ENCODE peak calls at places on chromosomes 3 and 15, in ten cellular contexts. W is neural progenitor cell; X is adrenal gland; A is uterus; C is breast epithelium; U is CD8-positive, alpha-beta memory T cell; H is heart left ventricle; S is PC-3; P is heart right ventricle; M is pancreas. B is an unnamed sample.

GRCh38 chr3:112327371-112327951 is 5.5 kb upstream of the CD200 start:
- DNase-seq in H (no peak), M (no peak), W (peak; percentile 37), A (peak; percentile 51), S (peak; percentile 69), P (no peak), U (no peak), X (no peak), C (no peak), B (peak; percentile 59)

GRCh38 chr3:56985460-56986327 is 74.8 kb upstream of the SPATA12 start:
- DNase-seq in C (no peak), X (no peak), M (no peak), S (no peak), U (no peak), A (no peak), P (no peak), W (no peak), H (no peak), B (no peak)

GRCh38 chr3:135895734-135896121 is 69.8 kb upstream of the PPP2R3A start:
- DNase-seq in W (no peak), U (no peak), H (no peak), S (peak; percentile 27), X (no peak), P (no peak), M (no peak), A (no peak), C (no peak), B (no peak)

GRCh38 chr3:23739536-23739935 is 66.2 kb upstream of the UBE2E1 start:
- DNase-seq in H (no peak), U (no peak), P (no peak), X (no peak), M (no peak), S (peak; percentile 75), A (no peak), W (no peak), C (no peak), B (no peak)

GRCh38 chr3:46472056-46472455 is 7.4 kb upstream of the LTF start:
- DNase-seq in X (no peak), S (no peak), W (no peak), M (no peak), U (no peak), H (no peak), P (no peak), C (no peak), A (no peak), B (no peak)

GRCh38 chr3:121552379-121552778 is 6.6 kb upstream of the POLQ start:
- DNase-seq in P (no peak), H (no peak), U (no peak), A (no peak), M (no peak), X (no peak), C (no peak), S (no peak), W (no peak), B (no peak)

GRCh38 chr3:171797265-171797679 is 13.0 kb downstream of the PLD1 start:
- DNase-seq in A (no peak), P (no peak), S (no peak), U (no peak), X (no peak), M (no peak), H (no peak), C (no peak), W (no peak), B (no peak)

GRCh38 chr3:61793056-61793455 is 231.7 kb downstream of the PTPRG start:
- DNase-seq in S (no peak), C (no peak), W (no peak), X (no peak), A (no peak), P (no peak), H (no peak), U (no peak), M (no peak), B (no peak)

GRCh38 chr3:40187945-40188344 is 121.6 kb upstream of the EIF1B start:
- DNase-seq in U (no peak), H (no peak), X (no peak), C (no peak), P (no peak), A (no peak), M (no peak), W (no peak), S (no peak), B (no peak)

GRCh38 chr3:72628065-72628464 is 220.2 kb downstream of the SHQ1 start:
- DNase-seq in X (no peak), A (no peak), P (no peak), C (peak; percentile 80), W (no peak), U (no peak), S (peak; percentile 94), H (no peak), M (no peak), B (no peak)

GRCh38 chr3:138361561-138361971 is 13.2 kb downstream of the MRAS start:
- DNase-seq in P (no peak), U (no peak), A (no peak), M (no peak), W (no peak), S (no peak), H (no peak), C (no peak), X (no peak), B (no peak)

DNA sequence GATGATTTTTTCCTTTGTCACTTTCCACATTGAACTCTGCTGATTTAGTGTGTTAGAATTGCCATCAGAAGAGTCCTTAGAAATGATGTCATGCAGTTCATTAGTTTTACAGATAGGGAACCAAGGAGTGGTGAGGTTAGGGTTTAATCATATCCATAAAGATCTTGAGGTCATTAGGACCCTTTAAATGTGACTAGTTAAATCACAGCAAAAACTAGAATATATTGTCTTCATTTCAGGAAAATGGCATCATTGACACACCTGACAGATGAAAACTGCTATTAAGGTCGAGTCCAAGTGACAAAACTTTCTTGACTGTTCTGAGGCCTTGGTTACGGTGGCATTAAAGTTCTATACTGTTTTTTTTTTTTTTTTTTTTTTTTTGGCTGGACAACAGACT is 50.5 kb downstream of the MBNL1 start:
- DNase-seq in P (no peak), W (no peak), U (no peak), H (no peak), X (no peak), M (no peak), A (no peak), S (no peak), C (no peak), B (no peak)
- H3K4me1 ChIP-seq in P (peaks cover 98% of the 10 kb centered on the region), W (no peaks in the 10 kb centered on the region), U (peaks cover 92% of the 10 kb centered on the region), H (peaks cover 73% of the 10 kb centered on the region), X (peaks cover 77% of the 10 kb centered on the region), M (peaks cover 19% of the 10 kb centered on the region), A (peaks cover 27% of the 10 kb centered on the region), S (peaks cover 34% of the 10 kb centered on the region), C (peaks cover 4% of the 10 kb centered on the region), B (peaks cover 99% of the 10 kb centered on the region)

DNA sequence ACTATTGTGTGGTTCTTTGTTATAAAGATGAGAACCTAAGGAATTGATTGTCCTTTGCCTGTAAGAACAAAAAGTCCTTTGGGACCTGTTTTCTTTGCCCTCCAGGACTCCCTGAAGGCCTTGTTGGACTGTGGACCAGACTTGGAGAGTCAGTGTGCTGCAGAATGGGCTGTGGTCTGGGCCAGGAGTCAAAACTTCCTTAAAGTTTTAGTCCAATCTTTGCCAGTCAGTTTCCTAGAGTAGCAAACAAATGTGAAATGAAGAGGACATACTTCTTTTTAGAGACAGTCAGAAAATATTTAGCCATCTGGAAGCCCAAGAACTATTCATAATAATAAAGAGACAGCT is 45.4 kb downstream of the PDE8A start:
- DNase-seq in A (no peak), W (no peak), M (no peak), X (no peak), H (no peak), U (no peak), S (no peak), P (no peak), C (no peak), B (no peak)
- H3K4me1 ChIP-seq in A (peaks cover 2% of the 10 kb centered on the region), W (peaks cover 40% of the 10 kb centered on the region), M (peaks cover 34% of the 10 kb centered on the region), X (peaks cover 75% of the 10 kb centered on the region), H (peaks cover 20% of the 10 kb centered on the region), U (peaks cover 44% of the 10 kb centered on the region), S (peaks cover 30% of the 10 kb centered on the region), P (peaks cover 70% of the 10 kb centered on the region), C (peaks cover 7% of the 10 kb centered on the region), B (peaks cover 65% of the 10 kb centered on the region)

DNA sequence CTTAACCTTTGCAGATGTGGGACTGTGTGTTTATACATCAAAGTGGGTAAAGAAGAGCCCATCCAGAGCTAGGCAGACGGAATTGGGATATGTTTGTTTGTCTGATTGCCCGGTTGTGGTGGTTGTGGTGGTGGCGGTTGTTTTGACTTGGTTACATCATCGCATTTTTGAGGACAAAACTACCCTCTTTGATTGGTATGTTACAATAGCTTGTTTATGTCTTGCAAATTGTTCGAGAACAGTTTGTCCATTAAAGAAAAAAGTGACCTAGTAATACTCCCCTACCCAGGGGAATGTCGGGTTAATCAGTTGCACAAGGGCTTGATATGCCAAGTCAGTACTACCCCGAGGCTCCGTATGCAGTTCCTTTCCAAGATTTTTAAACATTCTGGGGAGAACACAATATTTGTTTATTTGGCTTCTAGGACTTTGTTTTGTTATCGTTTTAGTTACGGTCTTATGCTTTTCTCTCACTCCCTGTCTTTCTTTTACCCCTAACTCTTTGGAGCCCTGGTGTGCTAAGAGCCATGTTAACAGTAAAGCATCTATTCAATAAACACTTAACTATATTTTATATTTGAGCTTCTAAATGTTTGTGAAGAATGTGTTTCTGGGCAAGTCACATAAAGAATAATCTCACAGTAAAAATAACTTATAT is 315.4 kb downstream of the LPP start:
- DNase-seq in H (no peak), X (peak; percentile 18), U (no peak), S (no peak), C (no peak), A (peak; percentile 55), W (no peak), M (no peak), P (no peak), B (no peak)
- H3K4me1 ChIP-seq in H (peaks cover 16% of the 10 kb centered on the region), X (peaks cover 42% of the 10 kb centered on the region), U (no peaks in the 10 kb centered on the region), S (peaks cover 3% of the 10 kb centered on the region), C (no peaks in the 10 kb centered on the region), A (no peaks in the 10 kb centered on the region), W (peaks cover 6% of the 10 kb centered on the region), M (no peaks in the 10 kb centered on the region), P (peaks cover 39% of the 10 kb centered on the region), B (no peaks in the 10 kb centered on the region)

DNA sequence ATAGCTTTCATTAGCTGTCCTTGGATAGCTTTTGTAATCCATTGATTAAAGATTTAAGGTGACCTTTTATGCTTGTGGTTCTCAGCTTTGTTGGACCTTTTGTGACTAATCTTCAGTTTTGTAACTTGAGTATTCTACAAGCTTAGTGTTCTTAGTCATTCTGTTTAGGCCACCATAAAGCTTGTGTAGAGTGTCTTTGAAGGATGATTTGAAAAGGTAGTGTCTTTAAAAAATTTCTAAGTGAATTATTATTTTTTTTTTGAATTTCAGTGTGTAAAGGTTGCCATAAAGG is 7.5 kb downstream of the MORF4L1 start:
- DNase-seq in M (no peak), X (no peak), W (no peak), H (no peak), U (no peak), P (no peak), C (no peak), A (no peak), S (peak; percentile 52), B (no peak)
- H3K4me1 ChIP-seq in M (peaks cover 19% of the 10 kb centered on the region), X (peaks cover 87% of the 10 kb centered on the region), W (peaks cover 48% of the 10 kb centered on the region), H (peaks cover 36% of the 10 kb centered on the region), U (peaks cover 85% of the 10 kb centered on the region), P (peaks cover 95% of the 10 kb centered on the region), C (no peaks in the 10 kb centered on the region), A (peaks cover 15% of the 10 kb centered on the region), S (peaks cover 42% of the 10 kb centered on the region), B (peaks cover 91% of the 10 kb centered on the region)